ENCODE peak calls at places on chromosome 22, in eight cellular contexts. One of them, this sample, is unnamed.

GRCh38 chr22:24554316-24555159 is at the start of gene GUCD1:
- DNase-seq in T follicular helper cell: no peak
- DNase-seq in brain microvascular endothelial cell: peak
- DNase-seq in stimulated activated CD4-positive, alpha-beta T cell treated with anti-CD3 and anti-CD28 coated beads, Interleukin-1b, Interleukin-23, amount 100 ng/mL, for 1 hour: no peak
- DNase-seq in SK-N-MC: no peak
- DNase-seq in AG04450: no peak
- DNase-seq in anterior cingulate cortex: no peak
- DNase-seq in activated T-cell treated with anti-CD3 and anti-CD28 coated beads for 1 hour: peak
- DNase-seq in this sample: no peak

GRCh38 chr22:36328635-36329216 is 59.0 kb downstream of the MYH9 start:
- DNase-seq in T follicular helper cell: no peak
- DNase-seq in brain microvascular endothelial cell: peak
- DNase-seq in stimulated activated CD4-positive, alpha-beta T cell treated with anti-CD3 and anti-CD28 coated beads, Interleukin-1b, Interleukin-23, amount 100 ng/mL, for 1 hour: no peak
- DNase-seq in SK-N-MC: no peak
- DNase-seq in AG04450: peak
- DNase-seq in anterior cingulate cortex: no peak
- DNase-seq in activated T-cell treated with anti-CD3 and anti-CD28 coated beads for 1 hour: no peak
- DNase-seq in this sample: no peak

GRCh38 chr22:37242395-37242918 is 1.6 kb downstream of the RAC2 start:
- DNase-seq in T follicular helper cell: peak
- DNase-seq in brain microvascular endothelial cell: peak
- DNase-seq in stimulated activated CD4-positive, alpha-beta T cell treated with anti-CD3 and anti-CD28 coated beads, Interleukin-1b, Interleukin-23, amount 100 ng/mL, for 1 hour: peak
- DNase-seq in SK-N-MC: no peak
- DNase-seq in AG04450: no peak
- DNase-seq in anterior cingulate cortex: peak
- DNase-seq in activated T-cell treated with anti-CD3 and anti-CD28 coated beads for 1 hour: peak
- DNase-seq in this sample: no peak

GRCh38 chr22:17631076-17631565 is 2.6 kb upstream of the ATP6V1E1 start:
- DNase-seq in T follicular helper cell: no peak
- DNase-seq in brain microvascular endothelial cell: no peak
- DNase-seq in stimulated activated CD4-positive, alpha-beta T cell treated with anti-CD3 and anti-CD28 coated beads, Interleukin-1b, Interleukin-23, amount 100 ng/mL, for 1 hour: no peak
- DNase-seq in SK-N-MC: no peak
- DNase-seq in AG04450: no peak
- DNase-seq in anterior cingulate cortex: no peak
- DNase-seq in activated T-cell treated with anti-CD3 and anti-CD28 coated beads for 1 hour: no peak
- DNase-seq in this sample: no peak

GRCh38 chr22:24433868-24434471 is 6.6 kb downstream of the ADORA2A start:
- DNase-seq in T follicular helper cell: no peak
- DNase-seq in brain microvascular endothelial cell: peak
- DNase-seq in stimulated activated CD4-positive, alpha-beta T cell treated with anti-CD3 and anti-CD28 coated beads, Interleukin-1b, Interleukin-23, amount 100 ng/mL, for 1 hour: no peak
- DNase-seq in SK-N-MC: no peak
- DNase-seq in AG04450: no peak
- DNase-seq in anterior cingulate cortex: no peak
- DNase-seq in activated T-cell treated with anti-CD3 and anti-CD28 coated beads for 1 hour: no peak
- DNase-seq in this sample: no peak

GRCh38 chr22:36443198-36443770 is 38.2 kb downstream of the TXN2 start:
- DNase-seq in T follicular helper cell: no peak
- DNase-seq in brain microvascular endothelial cell: no peak
- DNase-seq in stimulated activated CD4-positive, alpha-beta T cell treated with anti-CD3 and anti-CD28 coated beads, Interleukin-1b, Interleukin-23, amount 100 ng/mL, for 1 hour: no peak
- DNase-seq in SK-N-MC: no peak
- DNase-seq in AG04450: no peak
- DNase-seq in anterior cingulate cortex: no peak
- DNase-seq in activated T-cell treated with anti-CD3 and anti-CD28 coated beads for 1 hour: no peak
- DNase-seq in this sample: no peak

GRCh38 chr22:20205964-20206708 is 55.3 kb upstream of the CCDC188 start:
- DNase-seq in T follicular helper cell: peak
- DNase-seq in brain microvascular endothelial cell: peak
- DNase-seq in stimulated activated CD4-positive, alpha-beta T cell treated with anti-CD3 and anti-CD28 coated beads, Interleukin-1b, Interleukin-23, amount 100 ng/mL, for 1 hour: peak
- DNase-seq in SK-N-MC: no peak
- DNase-seq in AG04450: peak
- DNase-seq in anterior cingulate cortex: no peak
- DNase-seq in activated T-cell treated with anti-CD3 and anti-CD28 coated beads for 1 hour: peak
- DNase-seq in this sample: no peak

GRCh38 chr22:29184886-29185575 is 20.7 kb upstream of the EMID1 start:
- DNase-seq in T follicular helper cell: no peak
- DNase-seq in brain microvascular endothelial cell: no peak
- DNase-seq in stimulated activated CD4-positive, alpha-beta T cell treated with anti-CD3 and anti-CD28 coated beads, Interleukin-1b, Interleukin-23, amount 100 ng/mL, for 1 hour: no peak
- DNase-seq in SK-N-MC: no peak
- DNase-seq in AG04450: no peak
- DNase-seq in anterior cingulate cortex: no peak
- DNase-seq in activated T-cell treated with anti-CD3 and anti-CD28 coated beads for 1 hour: no peak
- DNase-seq in this sample: no peak

GRCh38 chr22:48827228-48827810 is 1000.4 kb downstream of the BRD1 start:
- DNase-seq in T follicular helper cell: no peak
- DNase-seq in brain microvascular endothelial cell: no peak
- DNase-seq in stimulated activated CD4-positive, alpha-beta T cell treated with anti-CD3 and anti-CD28 coated beads, Interleukin-1b, Interleukin-23, amount 100 ng/mL, for 1 hour: no peak
- DNase-seq in SK-N-MC: no peak
- DNase-seq in AG04450: no peak
- DNase-seq in anterior cingulate cortex: no peak
- DNase-seq in activated T-cell treated with anti-CD3 and anti-CD28 coated beads for 1 hour: no peak
- DNase-seq in this sample: no peak

GRCh38 chr22:31278643-31279326 is 13.5 kb downstream of the PIK3IP1 start:
- DNase-seq in T follicular helper cell: peak
- DNase-seq in brain microvascular endothelial cell: no peak
- DNase-seq in stimulated activated CD4-positive, alpha-beta T cell treated with anti-CD3 and anti-CD28 coated beads, Interleukin-1b, Interleukin-23, amount 100 ng/mL, for 1 hour: no peak
- DNase-seq in SK-N-MC: no peak
- DNase-seq in AG04450: no peak
- DNase-seq in anterior cingulate cortex: no peak
- DNase-seq in activated T-cell treated with anti-CD3 and anti-CD28 coated beads for 1 hour: no peak
- DNase-seq in this sample: no peak

GRCh38 chr22:46000081-46001027 is 23.4 kb upstream of the WNT7B start:
- DNase-seq in T follicular helper cell: no peak
- DNase-seq in brain microvascular endothelial cell: no peak
- DNase-seq in stimulated activated CD4-positive, alpha-beta T cell treated with anti-CD3 and anti-CD28 coated beads, Interleukin-1b, Interleukin-23, amount 100 ng/mL, for 1 hour: no peak
- DNase-seq in SK-N-MC: no peak
- DNase-seq in AG04450: no peak
- DNase-seq in anterior cingulate cortex: no peak
- DNase-seq in activated T-cell treated with anti-CD3 and anti-CD28 coated beads for 1 hour: no peak
- DNase-seq in this sample: no peak

GRCh38 chr22:45518580-45518991 is 15.9 kb downstream of the FBLN1 start:
- DNase-seq in T follicular helper cell: no peak
- DNase-seq in brain microvascular endothelial cell: no peak
- DNase-seq in stimulated activated CD4-positive, alpha-beta T cell treated with anti-CD3 and anti-CD28 coated beads, Interleukin-1b, Interleukin-23, amount 100 ng/mL, for 1 hour: no peak
- DNase-seq in SK-N-MC: no peak
- DNase-seq in AG04450: no peak
- DNase-seq in anterior cingulate cortex: no peak
- DNase-seq in activated T-cell treated with anti-CD3 and anti-CD28 coated beads for 1 hour: no peak
- DNase-seq in this sample: no peak

GRCh38 chr22:35467788-35468187 is 67.8 kb downstream of the MCM5 start:
- DNase-seq in T follicular helper cell: no peak
- DNase-seq in brain microvascular endothelial cell: no peak
- DNase-seq in stimulated activated CD4-positive, alpha-beta T cell treated with anti-CD3 and anti-CD28 coated beads, Interleukin-1b, Interleukin-23, amount 100 ng/mL, for 1 hour: no peak
- DNase-seq in SK-N-MC: no peak
- DNase-seq in AG04450: no peak
- DNase-seq in anterior cingulate cortex: peak
- DNase-seq in activated T-cell treated with anti-CD3 and anti-CD28 coated beads for 1 hour: no peak
- DNase-seq in this sample: peak

GRCh38 chr22:17201285-17201945 is 17.8 kb downstream of the ADA2 start:
- DNase-seq in T follicular helper cell: no peak
- DNase-seq in brain microvascular endothelial cell: no peak
- DNase-seq in stimulated activated CD4-positive, alpha-beta T cell treated with anti-CD3 and anti-CD28 coated beads, Interleukin-1b, Interleukin-23, amount 100 ng/mL, for 1 hour: no peak
- DNase-seq in SK-N-MC: no peak
- DNase-seq in AG04450: no peak
- DNase-seq in anterior cingulate cortex: no peak
- DNase-seq in activated T-cell treated with anti-CD3 and anti-CD28 coated beads for 1 hour: no peak
- DNase-seq in this sample: no peak

GRCh38 chr22:44191036-44191454 is 10.3 kb downstream of the PARVG start:
- DNase-seq in T follicular helper cell: no peak
- DNase-seq in brain microvascular endothelial cell: no peak
- DNase-seq in stimulated activated CD4-positive, alpha-beta T cell treated with anti-CD3 and anti-CD28 coated beads, Interleukin-1b, Interleukin-23, amount 100 ng/mL, for 1 hour: no peak
- DNase-seq in SK-N-MC: no peak
- DNase-seq in AG04450: no peak
- DNase-seq in anterior cingulate cortex: no peak
- DNase-seq in activated T-cell treated with anti-CD3 and anti-CD28 coated beads for 1 hour: no peak
- DNase-seq in this sample: no peak

GRCh38 chr22:24961217-24961844 is 8.8 kb downstream of the KIAA1671 start:
- DNase-seq in T follicular helper cell: no peak
- DNase-seq in brain microvascular endothelial cell: no peak
- DNase-seq in stimulated activated CD4-positive, alpha-beta T cell treated with anti-CD3 and anti-CD28 coated beads, Interleukin-1b, Interleukin-23, amount 100 ng/mL, for 1 hour: no peak
- DNase-seq in SK-N-MC: no peak
- DNase-seq in AG04450: no peak
- DNase-seq in anterior cingulate cortex: no peak
- DNase-seq in activated T-cell treated with anti-CD3 and anti-CD28 coated beads for 1 hour: no peak
- DNase-seq in this sample: no peak

This sample was measured in hypothalamus.